ENCODE peak calls at places on chromosomes 16 and 17, in seven cellular contexts. U, T, I, Y, L, P and J are unnamed samples.

GRCh38 chr17:81939881-81940385 is 2.8 kb upstream of the PYCR1 start:
- DNase-seq in U (no peak), T (no peak), I (no peak), Y (no peak), L (no peak), P (peak), J (no peak)

GRCh38 chr17:4934173-4934979 is 2.3 kb downstream of the GP1BA start:
- DNase-seq in U (no peak), T (no peak), I (peak), Y (no peak), L (no peak), P (no peak), J (peak)

GRCh38 chr16:30417447-30418349 is 10.3 kb downstream of the ZNF771 start:
- DNase-seq in U (peak), T (peak), I (no peak), Y (peak), L (peak), P (peak), J (peak)

GRCh38 chr17:42544874-42545283 is 7.8 kb upstream of the HSD17B1 start:
- DNase-seq in U (no peak), T (no peak), I (no peak), Y (no peak), L (no peak), P (no peak), J (no peak)

GRCh38 chr16:15699819-15700218 is 49.8 kb downstream of the NDE1 start:
- DNase-seq in U (no peak), T (no peak), I (no peak), Y (no peak), L (no peak), P (no peak), J (no peak)

GRCh38 chr17:78739331-78739853 is 42.7 kb downstream of the CYTH1 start:
- DNase-seq in U (no peak), T (no peak), I (peak), Y (no peak), L (no peak), P (no peak), J (no peak)

GRCh38 chr16:3696425-3697218 is 20.7 kb downstream of the TRAP1 start:
- DNase-seq in U (peak), T (peak), I (no peak), Y (no peak), L (no peak), P (no peak), J (no peak)

GRCh38 chr17:8628172-8628571 is 2.4 kb downstream of the MYH10 start:
- DNase-seq in U (no peak), T (no peak), I (no peak), Y (no peak), L (no peak), P (no peak), J (no peak)

GRCh38 chr17:81710514-81711308 is 1.4 kb upstream of the SLC25A10 start:
- DNase-seq in U (no peak), T (no peak), I (no peak), Y (no peak), L (no peak), P (no peak), J (peak)

GRCh38 chr17:63447688-63448005 is 1.5 kb upstream of the CYB561 start:
- DNase-seq in U (no peak), T (no peak), I (peak), Y (no peak), L (no peak), P (no peak), J (no peak)

GRCh38 chr17:55717898-55718735 is 4.5 kb downstream of the TMEM100 start:
- DNase-seq in U (peak), T (no peak), I (peak), Y (peak), L (peak), P (peak), J (peak)

GRCh38 chr17:4576729-4577322 is 7.5 kb upstream of the SMTNL2 start:
- DNase-seq in U (no peak), T (no peak), I (no peak), Y (no peak), L (no peak), P (no peak), J (no peak)

GRCh38 chr16:22352726-22353125 is 21.7 kb downstream of the CDR2 start:
- DNase-seq in U (no peak), T (no peak), I (no peak), Y (no peak), L (no peak), P (no peak), J (no peak)

GRCh38 chr17:67718325-67718941 is 697 bp downstream of the NOL11 start:
- DNase-seq in U (peak), T (no peak), I (no peak), Y (peak), L (peak), P (no peak), J (no peak)

GRCh38 chr16:1078579-1079021 is 6.1 kb downstream of the SSTR5 start:
- DNase-seq in U (peak), T (peak), I (no peak), Y (no peak), L (no peak), P (no peak), J (no peak)

GRCh38 chr17:45262516-45263476 is 902 bp upstream of the SPATA32 start:
- DNase-seq in U (peak), T (peak), I (no peak), Y (no peak), L (no peak), P (no peak), J (peak)

GRCh38 chr16:47057631-47057996 is 84.1 kb upstream of the DNAJA2 start:
- DNase-seq in U (no peak), T (no peak), I (no peak), Y (no peak), L (no peak), P (no peak), J (no peak)

GRCh38 chr16:3074860-3075545 is 9.6 kb downstream of the IL32 start:
- DNase-seq in U (no peak), T (no peak), I (peak), Y (peak), L (peak), P (no peak), J (no peak)

GRCh38 chr16:4245400-4245799 is 3.5 kb upstream of the SRL start:
- DNase-seq in U (no peak), T (no peak), I (no peak), Y (no peak), L (no peak), P (no peak), J (peak)

GRCh38 chr17:57536789-57537523 is 208.1 kb downstream of the CCDC182 start:
- DNase-seq in U (no peak), T (no peak), I (no peak), Y (no peak), L (no peak), P (no peak), J (no peak)

GRCh38 chr16:88896238-88897065 is 30.0 kb upstream of the PABPN1L start:
- DNase-seq in U (no peak), T (no peak), I (no peak), Y (no peak), L (no peak), P (no peak), J (no peak)

GRCh38 chr16:29662000-29662728 is 883 bp upstream of the SPN start:
- DNase-seq in U (no peak), T (no peak), I (no peak), Y (no peak), L (no peak), P (no peak), J (no peak)

GRCh38 chr17:9370464-9370863 is 205.2 kb downstream of the STX8 start:
- DNase-seq in U (peak), T (no peak), I (no peak), Y (no peak), L (no peak), P (no peak), J (no peak)

GRCh38 chr17:9206160-9206988 is 185.1 kb downstream of the NTN1 start:
- DNase-seq in U (no peak), T (no peak), I (no peak), Y (no peak), L (no peak), P (no peak), J (no peak)

GRCh38 chr16:48206594-48207242 is 37.4 kb upstream of the LONP2 start:
- DNase-seq in U (no peak), T (no peak), I (no peak), Y (no peak), L (no peak), P (no peak), J (no peak)

GRCh38 chr16:83887088-83887487 is 11.8 kb upstream of the MLYCD start:
- DNase-seq in U (peak), T (no peak), I (no peak), Y (no peak), L (no peak), P (peak), J (no peak)

GRCh38 chr16:10641953-10642949 is 52.5 kb downstream of the TEKT5 start:
- DNase-seq in U (no peak), T (no peak), I (no peak), Y (no peak), L (no peak), P (no peak), J (no peak)

GRCh38 chr17:3835410-3836229 is 10.4 kb downstream of the NCBP3 start:
- DNase-seq in U (no peak), T (no peak), I (no peak), Y (no peak), L (no peak), P (no peak), J (no peak)

GRCh38 chr16:23990507-23990906 is 154.7 kb downstream of the PRKCB start:
- DNase-seq in U (no peak), T (no peak), I (no peak), Y (no peak), L (no peak), P (no peak), J (no peak)

GRCh38 chr16:19567560-19567959 is 12.1 kb downstream of the VPS35L start:
- DNase-seq in U (no peak), T (no peak), I (no peak), Y (no peak), L (no peak), P (no peak), J (no peak)